ENCODE peak calls at places on chromosomes 6 and 20, in eight cellular contexts. F is activated T-cell treated with anti-CD3 and anti-CD28 coated beads for 1 hour; Q is lower lobe of right lung; V is anterior cingulate cortex; L is stimulated activated CD8-positive, alpha-beta memory T cell treated with anti-CD3 and anti-CD28 coated beads, Interleukin-4, amount 100 ng/mL, for 1 hour; E is NCI-H2171; D is NCI-H1092; Z is HCT116. O is an unnamed sample.

GRCh38 chr6:106170030-106170791 is 84.1 kb downstream of the PRDM1 start:
- DNase-seq in L (no peak), F (no peak), V (no peak), D (no peak), Z (no peak), Q (no peak), E (no peak), O (no peak)

GRCh38 chr20:9054176-9054575 is 14.7 kb upstream of the PLCB4 start:
- DNase-seq in D (no peak), F (no peak), Q (no peak), E (no peak), L (no peak), V (no peak), Z (no peak), O (peak)

GRCh38 chr6:135053433-135053832 is 1.2 kb downstream of the HBS1L start:
- DNase-seq in L (no peak), V (no peak), Q (no peak), E (no peak), D (no peak), Z (no peak), F (no peak), O (no peak)

GRCh38 chr6:36463686-36464085 is 20.9 kb downstream of the KCTD20 start:
- DNase-seq in F (no peak), E (no peak), Q (no peak), L (no peak), Z (no peak), D (no peak), V (no peak), O (peak)

GRCh38 chr6:10554826-10555225 is 33.7 kb downstream of the GCNT2 start:
- DNase-seq in F (no peak), E (no peak), L (no peak), V (no peak), Z (no peak), Q (no peak), D (no peak), O (no peak)

GRCh38 chr6:2020909-2021308 is 224.5 kb downstream of the GMDS start:
- DNase-seq in E (peak), F (no peak), Z (no peak), Q (no peak), L (no peak), V (no peak), D (no peak), O (peak)

GRCh38 chr20:34268851-34269668 is 27.8 kb downstream of the ASIP start:
- DNase-seq in L (no peak), E (no peak), Z (no peak), Q (peak), D (no peak), F (no peak), V (no peak), O (no peak)

GRCh38 chr6:165091121-165091785 is 218.2 kb downstream of the C6orf118 start:
- DNase-seq in F (no peak), E (no peak), Z (no peak), D (no peak), L (no peak), V (no peak), Q (no peak), O (peak)

GRCh38 chr6:154012852-154013251 is 26.2 kb upstream of the OPRM1 start:
- DNase-seq in Z (no peak), E (no peak), Q (no peak), V (no peak), F (no peak), D (no peak), L (no peak), O (no peak)

GRCh38 chr6:34447915-34448314 is 18.0 kb upstream of the PACSIN1 start:
- DNase-seq in V (no peak), D (no peak), Q (peak), L (no peak), F (no peak), Z (no peak), E (no peak), O (no peak)

GRCh38 chr20:49700411-49701185 is 13.1 kb downstream of the B4GALT5 start:
- DNase-seq in F (no peak), Q (no peak), D (no peak), V (no peak), E (no peak), L (no peak), Z (peak), O (no peak)

GRCh38 chr20:50919567-50919966 is 11.7 kb downstream of the ADNP start:
- DNase-seq in Z (no peak), E (peak), Q (peak), F (no peak), V (no peak), L (no peak), D (no peak), O (no peak)

GRCh38 chr20:45128066-45128465 is 3.8 kb upstream of the WFDC12 start:
- DNase-seq in L (no peak), F (no peak), E (no peak), Z (no peak), V (no peak), Q (no peak), D (no peak), O (no peak)

GRCh38 chr20:21708738-21709534 is 3.5 kb downstream of the PAX1 start:
- DNase-seq in E (no peak), V (no peak), Q (no peak), D (no peak), Z (no peak), F (no peak), L (no peak), O (no peak)

GRCh38 chr20:36399147-36399968 is 93.2 kb downstream of the DLGAP4 start:
- DNase-seq in Z (peak), E (no peak), L (no peak), V (peak), Q (no peak), D (peak), F (peak), O (no peak)

GRCh38 chr6:11509471-11509870 is 28.1 kb upstream of the TMEM170B start:
- DNase-seq in F (no peak), Z (no peak), E (no peak), V (no peak), D (no peak), L (no peak), Q (no peak), O (no peak)

GRCh38 chr20:11755071-11755881 is 162.4 kb upstream of the BTBD3 start:
- DNase-seq in Z (no peak), F (no peak), Q (no peak), D (no peak), V (peak), L (no peak), E (no peak), O (peak)

GRCh38 chr20:10710995-10711775 is 37.4 kb upstream of the JAG1 start:
- DNase-seq in D (no peak), L (no peak), E (no peak), V (no peak), Q (no peak), Z (no peak), F (no peak), O (no peak)

GRCh38 chr6:72561629-72562028 is 60.2 kb upstream of the KCNQ5 start:
- DNase-seq in E (no peak), L (no peak), V (no peak), Z (no peak), Q (no peak), D (no peak), F (no peak), O (no peak)

GRCh38 chr6:158409451-158409850 is 97.2 kb downstream of the TULP4 start:
- DNase-seq in L (no peak), E (no peak), D (no peak), Z (no peak), F (no peak), Q (no peak), V (no peak), O (peak)

GRCh38 chr6:134240664-134241431 is 77.1 kb downstream of the SGK1 start:
- DNase-seq in D (no peak), Q (peak), L (peak), E (no peak), V (no peak), F (peak), Z (no peak), O (no peak)

GRCh38 chr20:64069614-64070243 is 6.7 kb downstream of the TCEA2 start:
- DNase-seq in D (no peak), Q (peak), E (no peak), V (no peak), L (no peak), Z (no peak), F (no peak), O (no peak)

GRCh38 chr20:57921701-57922482 is 212.1 kb upstream of the PMEPA1 start:
- DNase-seq in E (no peak), Q (no peak), D (no peak), F (no peak), V (no peak), L (no peak), Z (no peak), O (no peak)

GRCh38 chr6:7827142-7827541 is 83.4 kb downstream of the TXNDC5 start:
- DNase-seq in Z (no peak), Q (no peak), V (no peak), E (no peak), F (no peak), D (no peak), L (no peak), O (no peak)

GRCh38 chr20:48352042-48352441 is 475.8 kb downstream of the PREX1 start:
- DNase-seq in Q (no peak), E (no peak), V (no peak), Z (no peak), D (no peak), L (no peak), F (no peak), O (no peak)

GRCh38 chr20:36919715-36920333 is 31.7 kb downstream of the SAMHD1 start:
- DNase-seq in E (peak), F (no peak), L (no peak), D (peak), V (peak), Q (no peak), Z (peak), O (no peak)

GRCh38 chr20:25315418-25316210 is 67.7 kb downstream of the PYGB start:
- DNase-seq in Z (no peak), V (no peak), Q (peak), L (no peak), D (no peak), F (no peak), E (no peak), O (no peak)

GRCh38 chr6:148869589-148869988 is 122.8 kb downstream of the UST start:
- DNase-seq in V (no peak), Z (no peak), Q (no peak), L (no peak), E (no peak), D (no peak), F (no peak), O (peak)

GRCh38 chr20:52103469-52103910 is 88.1 kb downstream of the ZFP64 start:
- DNase-seq in Z (no peak), F (no peak), E (no peak), D (no peak), L (no peak), Q (no peak), V (no peak), O (no peak)

GRCh38 chr20:64119681-64120341 is 12.4 kb upstream of the NPBWR2 start:
- DNase-seq in D (no peak), Z (peak), L (no peak), V (no peak), F (no peak), Q (peak), E (no peak), O (no peak)

GRCh38 chr6:139378882-139379341 is 4.5 kb upstream of the CITED2 start:
- DNase-seq in D (no peak), L (no peak), Q (no peak), E (no peak), V (no peak), F (no peak), Z (no peak), O (no peak)

GRCh38 chr20:44832724-44833123 is 22.4 kb upstream of the RIMS4 start:
- DNase-seq in L (no peak), D (no peak), E (peak), Q (no peak), F (no peak), V (no peak), Z (peak), O (no peak)

GRCh38 chr20:51528263-51529026 is 14.1 kb downstream of the NFATC2 start:
- DNase-seq in Q (no peak), D (no peak), E (no peak), L (no peak), V (no peak), F (no peak), Z (no peak), O (no peak)

GRCh38 chr6:68975064-68975463 is 340.0 kb downstream of the ADGRB3 start:
- DNase-seq in D (no peak), L (no peak), Q (no peak), F (no peak), E (no peak), V (peak), Z (no peak), O (no peak)

GRCh38 chr6:133609404-133610270 is 279.3 kb upstream of the TCF21 start:
- DNase-seq in E (no peak), Z (peak), F (no peak), V (no peak), L (no peak), Q (no peak), D (no peak), O (peak)

GRCh38 chr20:12153616-12154015 is 235.9 kb downstream of the BTBD3 start:
- DNase-seq in F (no peak), V (no peak), Z (no peak), E (no peak), Q (no peak), L (no peak), D (peak), O (no peak)